ENCODE peak calls at places on chromosomes 12 and 14, in five cellular contexts. One of them, this sample, is unnamed. For H3K9me3, the result is how much of the 10 kb centered on the place peaks cover.

GRCh38 chr12:112537710-112538396 is 119.1 kb downstream of the PTPN11 start:
- DNase-seq in ovary: no peak
- DNase-seq in adrenal gland: no peak
- DNase-seq in mesenchymal stem cell: peak
- DNase-seq in naive thymus-derived CD4-positive, alpha-beta T cell: no peak
- DNase-seq in this sample: no peak

GRCh38 chr12:12088147-12088546 is 17.4 kb downstream of the BCL2L14 start:
- DNase-seq in ovary: no peak
- DNase-seq in adrenal gland: no peak
- DNase-seq in mesenchymal stem cell: no peak
- DNase-seq in naive thymus-derived CD4-positive, alpha-beta T cell: no peak
- DNase-seq in this sample: no peak

GRCh38 chr14:74475678-74476077 is 17.4 kb downstream of the NPC2 start:
- DNase-seq in ovary: no peak
- DNase-seq in adrenal gland: no peak
- DNase-seq in mesenchymal stem cell: no peak
- DNase-seq in naive thymus-derived CD4-positive, alpha-beta T cell: no peak
- DNase-seq in this sample: no peak

GRCh38 chr12:89101440-89101839 is 250.9 kb downstream of the DUSP6 start:
- DNase-seq in ovary: no peak
- DNase-seq in adrenal gland: no peak
- DNase-seq in mesenchymal stem cell: no peak
- DNase-seq in naive thymus-derived CD4-positive, alpha-beta T cell: no peak
- DNase-seq in this sample: no peak

GRCh38 chr12:68521321-68521839 is 89.3 kb upstream of the RAP1B start:
- DNase-seq in ovary: no peak
- DNase-seq in adrenal gland: no peak
- DNase-seq in mesenchymal stem cell: peak
- DNase-seq in naive thymus-derived CD4-positive, alpha-beta T cell: no peak
- DNase-seq in this sample: no peak

GRCh38 chr14:39181693-39182047 is 6.6 kb downstream of the PNN start:
- DNase-seq in ovary: no peak
- DNase-seq in adrenal gland: no peak
- DNase-seq in mesenchymal stem cell: no peak
- DNase-seq in naive thymus-derived CD4-positive, alpha-beta T cell: no peak
- DNase-seq in this sample: no peak

GRCh38 chr12:57130941-57131340 is 2.7 kb downstream of the LRP1 start:
- DNase-seq in ovary: no peak
- DNase-seq in adrenal gland: no peak
- DNase-seq in mesenchymal stem cell: no peak
- DNase-seq in naive thymus-derived CD4-positive, alpha-beta T cell: no peak
- DNase-seq in this sample: no peak

GRCh38 chr12:54134850-54135249 is 53.9 kb downstream of the SMUG1 start:
- DNase-seq in ovary: no peak
- DNase-seq in adrenal gland: no peak
- DNase-seq in mesenchymal stem cell: no peak
- DNase-seq in naive thymus-derived CD4-positive, alpha-beta T cell: no peak
- DNase-seq in this sample: no peak

GRCh38 chr14:102076793-102077759 is 9.8 kb downstream of the HSP90AA1 start:
- DNase-seq in ovary: no peak
- DNase-seq in adrenal gland: no peak
- DNase-seq in mesenchymal stem cell: no peak
- DNase-seq in naive thymus-derived CD4-positive, alpha-beta T cell: no peak
- DNase-seq in this sample: no peak

GRCh38 chr12:45192041-45192695 is 23.7 kb upstream of the ANO6 start:
- DNase-seq in ovary: no peak
- DNase-seq in adrenal gland: no peak
- DNase-seq in mesenchymal stem cell: peak
- DNase-seq in naive thymus-derived CD4-positive, alpha-beta T cell: no peak
- DNase-seq in this sample: no peak

GRCh38 chr14:99125616-99126431 is 146.2 kb downstream of the BCL11B start:
- DNase-seq in ovary: no peak
- DNase-seq in adrenal gland: no peak
- DNase-seq in mesenchymal stem cell: no peak
- DNase-seq in naive thymus-derived CD4-positive, alpha-beta T cell: no peak
- DNase-seq in this sample: no peak

DNA sequence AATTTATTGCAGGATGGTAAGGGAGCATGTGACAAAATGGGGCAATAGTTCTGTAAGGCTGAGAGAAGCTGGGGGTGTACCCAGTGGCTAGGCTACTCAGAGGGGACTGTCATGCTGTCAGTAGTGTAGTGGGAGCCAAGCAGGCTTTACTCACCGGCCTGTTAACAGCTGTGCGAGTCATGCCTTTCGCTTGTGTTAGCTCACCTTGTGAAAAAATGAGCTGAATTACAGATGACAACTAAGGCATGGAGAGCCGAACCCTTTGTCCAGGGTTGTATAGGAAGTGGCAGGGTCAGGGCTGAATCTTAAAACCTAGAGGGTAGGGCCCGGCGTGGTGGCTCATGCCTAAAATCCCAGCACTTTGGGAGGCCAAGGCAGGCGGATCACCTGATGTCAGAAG is 37.9 kb downstream of the SH2B3 start:
- DNase-seq in ovary: no peak
- DNase-seq in adrenal gland: peak
- DNase-seq in mesenchymal stem cell: peak
- DNase-seq in naive thymus-derived CD4-positive, alpha-beta T cell: no peak
- DNase-seq in this sample: no peak
- H3K9me3 ChIP-seq in ovary: under half
- H3K9me3 ChIP-seq in adrenal gland: under half
- H3K9me3 ChIP-seq in mesenchymal stem cell: under half
- H3K9me3 ChIP-seq in naive thymus-derived CD4-positive, alpha-beta T cell: under half
- H3K9me3 ChIP-seq in this sample: under half

GRCh38 chr14:104188727-104189400 is 50.5 kb downstream of the KIF26A start:
- DNase-seq in ovary: no peak
- DNase-seq in adrenal gland: no peak
- DNase-seq in mesenchymal stem cell: no peak
- DNase-seq in naive thymus-derived CD4-positive, alpha-beta T cell: no peak
- DNase-seq in this sample: no peak
- H3K9me3 ChIP-seq in ovary: under half
- H3K9me3 ChIP-seq in adrenal gland: under half
- H3K9me3 ChIP-seq in mesenchymal stem cell: under half
- H3K9me3 ChIP-seq in naive thymus-derived CD4-positive, alpha-beta T cell: under half
- H3K9me3 ChIP-seq in this sample: under half

GRCh38 chr12:83514372-83514771 is 827.7 kb downstream of the TMTC2 start:
- DNase-seq in ovary: no peak
- DNase-seq in adrenal gland: no peak
- DNase-seq in mesenchymal stem cell: no peak
- DNase-seq in naive thymus-derived CD4-positive, alpha-beta T cell: no peak
- DNase-seq in this sample: no peak
- H3K9me3 ChIP-seq in ovary: under half
- H3K9me3 ChIP-seq in adrenal gland: under half
- H3K9me3 ChIP-seq in mesenchymal stem cell: under half
- H3K9me3 ChIP-seq in naive thymus-derived CD4-positive, alpha-beta T cell: under half
- H3K9me3 ChIP-seq in this sample: under half

DNA sequence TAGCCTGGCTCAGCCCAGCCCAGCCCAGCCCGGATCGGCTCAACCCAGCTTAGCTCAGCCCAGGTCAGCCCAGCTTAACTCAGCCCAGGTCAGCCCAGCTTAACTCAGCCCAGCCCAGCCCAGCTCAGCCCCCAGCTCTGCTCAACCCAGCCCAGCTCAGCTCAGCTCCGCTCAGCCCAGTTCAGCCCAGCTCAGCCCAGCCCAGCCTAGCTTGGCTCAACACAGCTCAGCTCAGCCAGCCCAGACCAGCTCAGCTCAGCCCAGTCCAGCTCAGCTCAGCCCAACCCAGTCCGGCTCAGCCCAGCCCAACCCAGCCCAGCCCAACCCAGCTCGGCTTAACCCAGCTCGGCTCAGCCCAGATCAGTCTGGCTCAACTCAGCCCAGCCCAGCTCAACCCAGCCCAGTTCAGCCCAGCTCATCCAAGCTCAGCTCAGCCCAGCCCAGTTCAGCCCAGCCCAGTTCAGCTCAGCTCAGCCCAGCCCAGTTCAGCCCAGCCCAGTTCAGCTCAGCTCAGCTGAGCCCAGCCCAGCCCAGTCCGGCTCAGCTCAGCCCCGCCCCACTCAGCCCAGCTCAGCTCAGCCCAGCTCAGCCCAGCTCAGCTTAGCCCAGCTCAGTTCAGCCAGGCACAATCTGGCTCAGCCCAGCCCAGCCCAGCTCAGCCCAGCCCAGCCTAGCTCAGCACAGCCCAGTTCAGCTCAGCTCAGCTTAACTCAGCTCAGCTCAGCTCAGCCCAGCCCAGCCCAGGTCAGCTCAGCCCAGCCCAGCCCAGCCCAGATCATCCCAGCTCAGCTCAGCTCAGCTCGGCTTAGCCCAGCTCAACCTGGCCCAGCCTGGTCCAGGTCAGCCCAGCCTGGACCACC is 331.7 kb downstream of the TMEM121 start:
- DNase-seq in ovary: peak
- DNase-seq in adrenal gland: peak
- DNase-seq in mesenchymal stem cell: no peak
- DNase-seq in naive thymus-derived CD4-positive, alpha-beta T cell: no peak
- DNase-seq in this sample: peak
- H3K9me3 ChIP-seq in ovary: under half
- H3K9me3 ChIP-seq in adrenal gland: under half
- H3K9me3 ChIP-seq in mesenchymal stem cell: under half
- H3K9me3 ChIP-seq in naive thymus-derived CD4-positive, alpha-beta T cell: under half
- H3K9me3 ChIP-seq in this sample: under half

This sample was measured in T-helper 17 cell.